ENCODE peak calls at places on chromosomes 4 and X, in eight cellular contexts. One of them, this sample, is unnamed.

GRCh38 chr4:150010525-150011126 is 67.6 kb upstream of the DCLK2 start:
- DNase-seq in brain microvascular endothelial cell: peak; percentile 71
- DNase-seq in mammary epithelial cell: peak; percentile 52
- DNase-seq in colonic mucosa: peak; percentile 42
- DNase-seq in pancreas: no peak
- DNase-seq in sigmoid colon: no peak
- DNase-seq in A549: peak; percentile 78
- DNase-seq in epithelial cell of esophagus: peak; percentile 72
- DNase-seq in this sample: peak; percentile 69

GRCh38 chr4:101954975-101955678 is 164.6 kb downstream of the BANK1 start:
- DNase-seq in brain microvascular endothelial cell: no peak
- DNase-seq in mammary epithelial cell: no peak
- DNase-seq in colonic mucosa: no peak
- DNase-seq in pancreas: no peak
- DNase-seq in sigmoid colon: no peak
- DNase-seq in A549: no peak
- DNase-seq in epithelial cell of esophagus: no peak
- DNase-seq in this sample: no peak

GRCh38 chr4:78002260-78002659 is 54.9 kb upstream of the FRAS1 start:
- DNase-seq in brain microvascular endothelial cell: peak; percentile 5
- DNase-seq in mammary epithelial cell: no peak
- DNase-seq in colonic mucosa: no peak
- DNase-seq in pancreas: no peak
- DNase-seq in sigmoid colon: no peak
- DNase-seq in A549: no peak
- DNase-seq in epithelial cell of esophagus: no peak
- DNase-seq in this sample: no peak

GRCh38 chr4:3302786-3303444 is 10.1 kb downstream of the RGS12 start:
- DNase-seq in brain microvascular endothelial cell: no peak
- DNase-seq in mammary epithelial cell: no peak
- DNase-seq in colonic mucosa: peak; percentile 17
- DNase-seq in pancreas: peak; percentile 37
- DNase-seq in sigmoid colon: no peak
- DNase-seq in A549: no peak
- DNase-seq in epithelial cell of esophagus: no peak
- DNase-seq in this sample: no peak

GRCh38 chr4:127622923-127623754 is 9.6 kb upstream of the INTU start:
- DNase-seq in brain microvascular endothelial cell: peak; percentile 29
- DNase-seq in mammary epithelial cell: peak; percentile 64
- DNase-seq in colonic mucosa: peak; percentile 35
- DNase-seq in pancreas: peak; percentile 79
- DNase-seq in sigmoid colon: no peak
- DNase-seq in A549: peak; percentile 71
- DNase-seq in epithelial cell of esophagus: peak; percentile 53
- DNase-seq in this sample: no peak

GRCh38 chrX:70042399-70043371 is 7.1 kb downstream of the AWAT2 start:
- DNase-seq in brain microvascular endothelial cell: peak; percentile 20
- DNase-seq in mammary epithelial cell: no peak
- DNase-seq in colonic mucosa: peak; percentile 10
- DNase-seq in pancreas: no peak
- DNase-seq in sigmoid colon: no peak
- DNase-seq in A549: peak; percentile 30
- DNase-seq in epithelial cell of esophagus: peak; percentile 63
- DNase-seq in this sample: no peak

GRCh38 chr4:4719446-4719845 is 140.0 kb upstream of the MSX1 start:
- DNase-seq in brain microvascular endothelial cell: no peak
- DNase-seq in mammary epithelial cell: no peak
- DNase-seq in colonic mucosa: no peak
- DNase-seq in pancreas: no peak
- DNase-seq in sigmoid colon: no peak
- DNase-seq in A549: no peak
- DNase-seq in epithelial cell of esophagus: no peak
- DNase-seq in this sample: no peak

GRCh38 chr4:130479020-130479419 is 1383.1 kb downstream of the C4orf33 start:
- DNase-seq in brain microvascular endothelial cell: no peak
- DNase-seq in mammary epithelial cell: peak; percentile 27
- DNase-seq in colonic mucosa: no peak
- DNase-seq in pancreas: no peak
- DNase-seq in sigmoid colon: no peak
- DNase-seq in A549: no peak
- DNase-seq in epithelial cell of esophagus: peak; percentile 78
- DNase-seq in this sample: no peak

GRCh38 chrX:72255445-72255844 is 16.6 kb upstream of the ERCC6L start:
- DNase-seq in brain microvascular endothelial cell: no peak
- DNase-seq in mammary epithelial cell: no peak
- DNase-seq in colonic mucosa: peak; percentile 28
- DNase-seq in pancreas: peak; percentile 72
- DNase-seq in sigmoid colon: no peak
- DNase-seq in A549: no peak
- DNase-seq in epithelial cell of esophagus: no peak
- DNase-seq in this sample: no peak

GRCh38 chr4:2245787-2246275 is 3.9 kb upstream of the HAUS3 start:
- DNase-seq in brain microvascular endothelial cell: no peak
- DNase-seq in mammary epithelial cell: no peak
- DNase-seq in colonic mucosa: no peak
- DNase-seq in pancreas: no peak
- DNase-seq in sigmoid colon: no peak
- DNase-seq in A549: no peak
- DNase-seq in epithelial cell of esophagus: no peak
- DNase-seq in this sample: no peak

GRCh38 chr4:85708468-85708867 is 233.5 kb downstream of the ARHGAP24 start:
- DNase-seq in brain microvascular endothelial cell: no peak
- DNase-seq in mammary epithelial cell: no peak
- DNase-seq in colonic mucosa: no peak
- DNase-seq in pancreas: no peak
- DNase-seq in sigmoid colon: no peak
- DNase-seq in A549: no peak
- DNase-seq in epithelial cell of esophagus: no peak
- DNase-seq in this sample: no peak

GRCh38 chrX:54386314-54386713 is 28.5 kb upstream of the WNK3 start:
- DNase-seq in brain microvascular endothelial cell: peak; percentile 5
- DNase-seq in mammary epithelial cell: no peak
- DNase-seq in colonic mucosa: no peak
- DNase-seq in pancreas: no peak
- DNase-seq in sigmoid colon: no peak
- DNase-seq in A549: no peak
- DNase-seq in epithelial cell of esophagus: peak; percentile 0
- DNase-seq in this sample: no peak

GRCh38 chr4:154692311-154692818 is 51.4 kb upstream of the LRAT start:
- DNase-seq in brain microvascular endothelial cell: no peak
- DNase-seq in mammary epithelial cell: no peak
- DNase-seq in colonic mucosa: no peak
- DNase-seq in pancreas: no peak
- DNase-seq in sigmoid colon: no peak
- DNase-seq in A549: no peak
- DNase-seq in epithelial cell of esophagus: no peak
- DNase-seq in this sample: no peak

GRCh38 chr4:5381981-5382441 is 326.3 kb downstream of the EVC2 start:
- DNase-seq in brain microvascular endothelial cell: peak; percentile 85
- DNase-seq in mammary epithelial cell: no peak
- DNase-seq in colonic mucosa: no peak
- DNase-seq in pancreas: no peak
- DNase-seq in sigmoid colon: no peak
- DNase-seq in A549: peak; percentile 81
- DNase-seq in epithelial cell of esophagus: no peak
- DNase-seq in this sample: no peak

GRCh38 chrX:30620980-30621716 is 32.1 kb upstream of the GK start:
- DNase-seq in brain microvascular endothelial cell: peak; percentile 80
- DNase-seq in mammary epithelial cell: peak; percentile 76
- DNase-seq in colonic mucosa: no peak
- DNase-seq in pancreas: no peak
- DNase-seq in sigmoid colon: no peak
- DNase-seq in A549: peak; percentile 42
- DNase-seq in epithelial cell of esophagus: peak; percentile 84
- DNase-seq in this sample: peak; percentile 29

GRCh38 chrX:17377047-17377692 is 2.2 kb downstream of the NHS start:
- DNase-seq in brain microvascular endothelial cell: no peak
- DNase-seq in mammary epithelial cell: peak; percentile 84
- DNase-seq in colonic mucosa: peak; percentile 38
- DNase-seq in pancreas: no peak
- DNase-seq in sigmoid colon: peak; percentile 86
- DNase-seq in A549: peak; percentile 86
- DNase-seq in epithelial cell of esophagus: peak; percentile 81
- DNase-seq in this sample: no peak
- H3K4me3 ChIP-seq in brain microvascular endothelial cell: peak overlapping the region; percentile 66
- H3K4me3 ChIP-seq in mammary epithelial cell: peak overlapping the region; percentile 74
- H3K4me3 ChIP-seq in colonic mucosa: peak overlapping the region; percentile 39
- H3K4me3 ChIP-seq in pancreas: no peak overlapping the region
- H3K4me3 ChIP-seq in sigmoid colon: peak overlapping the region; percentile 68
- H3K4me3 ChIP-seq in A549: peak overlapping the region; percentile 93
- H3K4me3 ChIP-seq in epithelial cell of esophagus: peak overlapping the region; percentile 60
- H3K4me3 ChIP-seq in this sample: peak overlapping the region; percentile 55

GRCh38 chr4:139878050-139878449 is 212.4 kb downstream of the MGST2 start:
- DNase-seq in brain microvascular endothelial cell: no peak
- DNase-seq in mammary epithelial cell: no peak
- DNase-seq in colonic mucosa: no peak
- DNase-seq in pancreas: no peak
- DNase-seq in sigmoid colon: no peak
- DNase-seq in A549: no peak
- DNase-seq in epithelial cell of esophagus: no peak
- DNase-seq in this sample: no peak
- TF ChIP-seq CTCF in brain microvascular endothelial cell: no peak
- TF ChIP-seq CTCF in mammary epithelial cell: no peak
- TF ChIP-seq CTCF in colonic mucosa: no peak
- TF ChIP-seq CTCF in pancreas: no peak
- TF ChIP-seq CTCF in sigmoid colon: no peak
- TF ChIP-seq CTCF in A549: no peak
- TF ChIP-seq CTCF in epithelial cell of esophagus: no peak
- TF ChIP-seq CTCF in this sample: no peak

GRCh38 chr4:145179201-145179860 is 1.1 kb downstream of the OTUD4 start:
- DNase-seq in brain microvascular endothelial cell: peak; percentile 41
- DNase-seq in mammary epithelial cell: peak; percentile 71
- DNase-seq in colonic mucosa: peak; percentile 80
- DNase-seq in pancreas: peak; percentile 85
- DNase-seq in sigmoid colon: peak; percentile 81
- DNase-seq in A549: peak; percentile 54
- DNase-seq in epithelial cell of esophagus: peak; percentile 66
- DNase-seq in this sample: no peak

GRCh38 chr4:145176641-145177432 is 3.6 kb downstream of the OTUD4 start:
- DNase-seq in brain microvascular endothelial cell: no peak
- DNase-seq in mammary epithelial cell: peak; percentile 35
- DNase-seq in colonic mucosa: no peak
- DNase-seq in pancreas: no peak
- DNase-seq in sigmoid colon: no peak
- DNase-seq in A549: no peak
- DNase-seq in epithelial cell of esophagus: peak; percentile 34
- DNase-seq in this sample: no peak

GRCh38 chr4:145178740-145179139 is 1.6 kb downstream of the OTUD4 start:
- DNase-seq in brain microvascular endothelial cell: no peak
- DNase-seq in mammary epithelial cell: peak; percentile 8
- DNase-seq in colonic mucosa: peak; percentile 55
- DNase-seq in pancreas: no peak
- DNase-seq in sigmoid colon: no peak
- DNase-seq in A549: no peak
- DNase-seq in epithelial cell of esophagus: peak; percentile 11
- DNase-seq in this sample: no peak

GRCh38 chr4:145177511-145177905 is 2.9 kb downstream of the OTUD4 start:
- DNase-seq in brain microvascular endothelial cell: no peak
- DNase-seq in mammary epithelial cell: peak; percentile 7
- DNase-seq in colonic mucosa: no peak
- DNase-seq in pancreas: no peak
- DNase-seq in sigmoid colon: no peak
- DNase-seq in A549: no peak
- DNase-seq in epithelial cell of esophagus: peak; percentile 18
- DNase-seq in this sample: no peak

GRCh38 chr4:145177906-145178538 is 2.4 kb downstream of the OTUD4 start:
- DNase-seq in brain microvascular endothelial cell: no peak
- DNase-seq in mammary epithelial cell: peak; percentile 63
- DNase-seq in colonic mucosa: peak; percentile 40
- DNase-seq in pancreas: no peak
- DNase-seq in sigmoid colon: no peak
- DNase-seq in A549: peak; percentile 12
- DNase-seq in epithelial cell of esophagus: peak; percentile 50
- DNase-seq in this sample: no peak
- H3K4me3 ChIP-seq in brain microvascular endothelial cell: peak overlapping the region; percentile 68
- H3K4me3 ChIP-seq in mammary epithelial cell: peak overlapping the region; percentile 86
- H3K4me3 ChIP-seq in colonic mucosa: peak overlapping the region; percentile 82
- H3K4me3 ChIP-seq in pancreas: peak overlapping the region; percentile 38
- H3K4me3 ChIP-seq in sigmoid colon: peak overlapping the region; percentile 95
- H3K4me3 ChIP-seq in A549: peak overlapping the region; percentile 65
- H3K4me3 ChIP-seq in epithelial cell of esophagus: peak overlapping the region; percentile 57
- H3K4me3 ChIP-seq in this sample: peak overlapping the region; percentile 89

DNA sequence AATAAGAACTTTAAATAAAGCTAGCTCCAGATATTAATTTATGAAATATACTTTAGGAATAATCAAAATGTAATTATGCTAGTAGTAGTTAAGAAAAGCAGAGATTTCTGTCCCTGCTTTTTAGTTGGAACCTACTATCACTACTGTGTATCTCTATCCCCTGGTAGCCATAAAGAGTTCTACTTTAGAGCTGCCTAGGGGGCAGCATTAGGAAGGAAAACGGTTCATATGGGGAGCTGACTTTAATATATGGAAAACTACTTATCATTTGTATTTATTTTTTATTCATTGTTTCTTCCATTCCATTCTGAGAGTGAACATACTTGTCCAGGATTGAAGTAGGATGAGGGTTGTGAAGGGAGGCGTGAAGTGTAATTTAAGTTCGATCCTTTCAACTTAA is 40.9 kb downstream of the CPEB2 start:
- DNase-seq in brain microvascular endothelial cell: no peak
- DNase-seq in mammary epithelial cell: no peak
- DNase-seq in colonic mucosa: no peak
- DNase-seq in pancreas: no peak
- DNase-seq in sigmoid colon: no peak
- DNase-seq in A549: peak; percentile 7
- DNase-seq in epithelial cell of esophagus: peak; percentile 21
- DNase-seq in this sample: no peak
- TF ChIP-seq CTCF in brain microvascular endothelial cell: peak; percentile 42
- TF ChIP-seq CTCF in mammary epithelial cell: no peak
- TF ChIP-seq CTCF in colonic mucosa: no peak
- TF ChIP-seq CTCF in pancreas: no peak
- TF ChIP-seq CTCF in sigmoid colon: no peak
- TF ChIP-seq CTCF in A549: peak; percentile 29
- TF ChIP-seq CTCF in epithelial cell of esophagus: peak; percentile 33
- TF ChIP-seq CTCF in this sample: no peak